ENCODE peak calls at places on chromosomes 11 and 22, in seven cellular contexts. E is stimulated activated CD4-positive, alpha-beta T cell treated with anti-CD3 and anti-CD28 coated beads, Interleukin-1b, Interleukin-23, amount 100 ng/mL, for 1 hour; D is stimulated activated CD8-positive, alpha-beta memory T cell treated with anti-CD3 and anti-CD28 coated beads, Interleukin-15, amount 100 ng/mL, for 1 hour; S is activated CD4-positive, alpha-beta T cell treated with anti-CD3 and anti-CD28 coated beads for 24 hours; L is HEK293T; A is activated T-cell treated with anti-CD3 and anti-CD28 coated beads, Interleukin-2, amount 50 U/mL, for 72 hours; W is activated naive CD8-positive, alpha-beta T cell treated with anti-CD3 and anti-CD28 coated beads, Interleukin-2, amount 10 ng/mL, durations not matched to agents 7 days and 5 days. Y is an unnamed sample.

GRCh38 chr11:81237139-81237538 is 1496.5 kb downstream of the FAM181B start:
- DNase-seq in E (no peak), D (no peak), S (no peak), L (peak), A (no peak), W (no peak), Y (peak)

GRCh38 chr11:114179234-114179941 is 116.8 kb upstream of the NNMT start:
- DNase-seq in E (no peak), D (no peak), S (no peak), L (no peak), A (no peak), W (no peak), Y (no peak)

GRCh38 chr11:32555885-32556284 is 27.7 kb upstream of the EIF3M start:
- DNase-seq in E (no peak), D (no peak), S (no peak), L (no peak), A (no peak), W (no peak), Y (no peak)

GRCh38 chr11:67576742-67577475 is 6.7 kb upstream of the GSTP1 start:
- DNase-seq in E (no peak), D (no peak), S (no peak), L (no peak), A (no peak), W (no peak), Y (no peak)

GRCh38 chr11:121464352-121464946 is 11.7 kb upstream of the SORL1-AS1 start:
- DNase-seq in E (no peak), D (peak), S (peak), L (no peak), A (peak), W (peak), Y (no peak)

GRCh38 chr11:1746516-1746931 is 3.9 kb downstream of the IFITM10 start:
- DNase-seq in E (no peak), D (no peak), S (no peak), L (no peak), A (no peak), W (peak), Y (no peak)

GRCh38 chr11:60978546-60979380 is 7.3 kb downstream of the CD6 start:
- DNase-seq in E (no peak), D (no peak), S (peak), L (no peak), A (peak), W (peak), Y (no peak)

GRCh38 chr11:113876074-113876797 is 864 bp upstream of the USP28 start:
- DNase-seq in E (no peak), D (no peak), S (no peak), L (no peak), A (no peak), W (no peak), Y (no peak)

GRCh38 chr11:113464416-113464815 is 10.8 kb downstream of the DRD2 start:
- DNase-seq in E (no peak), D (no peak), S (no peak), L (no peak), A (no peak), W (no peak), Y (no peak)

GRCh38 chr11:130001491-130002351 is 914 bp downstream of the PRDM10 start:
- DNase-seq in E (peak), D (no peak), S (peak), L (peak), A (no peak), W (no peak), Y (no peak)

GRCh38 chr22:48605856-48606255 is 1221.8 kb downstream of the BRD1 start:
- DNase-seq in E (no peak), D (no peak), S (no peak), L (no peak), A (no peak), W (no peak), Y (no peak)

GRCh38 chr11:66290332-66290629 is 1.3 kb upstream of the YIF1A start:
- DNase-seq in E (no peak), D (no peak), S (no peak), L (no peak), A (no peak), W (no peak), Y (no peak)

GRCh38 chr22:29146101-29146560 is 59.6 kb upstream of the EMID1 start:
- DNase-seq in E (no peak), D (no peak), S (no peak), L (no peak), A (no peak), W (peak), Y (no peak)

GRCh38 chr11:13776134-13776815 is 107.8 kb downstream of the FAR1 start:
- DNase-seq in E (no peak), D (peak), S (no peak), L (no peak), A (peak), W (peak), Y (no peak)

GRCh38 chr11:62652156-62653006 is 721 bp downstream of the INTS5 start:
- DNase-seq in E (no peak), D (no peak), S (no peak), L (no peak), A (no peak), W (no peak), Y (no peak)

GRCh38 chr11:66203847-66204246 is 64.6 kb upstream of the RAB1B start:
- DNase-seq in E (no peak), D (no peak), S (no peak), L (no peak), A (no peak), W (no peak), Y (no peak)

GRCh38 chr11:10268746-10269487 is 25.1 kb downstream of the SBF2 start:
- DNase-seq in E (no peak), D (no peak), S (no peak), L (no peak), A (no peak), W (no peak), Y (no peak)

GRCh38 chr11:124896071-124896750 is 1.5 kb downstream of the ROBO4 start:
- DNase-seq in E (no peak), D (no peak), S (no peak), L (no peak), A (no peak), W (no peak), Y (no peak)

GRCh38 chr11:84890706-84891105 is 736.4 kb downstream of the DLG2 start:
- DNase-seq in E (no peak), D (no peak), S (no peak), L (no peak), A (no peak), W (no peak), Y (no peak)

GRCh38 chr11:75163917-75164316 is 13.0 kb downstream of the SLCO2B1 start:
- DNase-seq in E (no peak), D (no peak), S (no peak), L (no peak), A (no peak), W (no peak), Y (no peak)

GRCh38 chr11:18890615-18891014 is 48.6 kb downstream of the MRGPRX1 start:
- DNase-seq in E (no peak), D (no peak), S (no peak), L (no peak), A (no peak), W (no peak), Y (no peak)

GRCh38 chr11:27373392-27373791 is 10.4 kb upstream of the CCDC34 start:
- DNase-seq in E (no peak), D (no peak), S (no peak), L (no peak), A (no peak), W (no peak), Y (no peak)

GRCh38 chr22:20786536-20786979 is 12.6 kb downstream of the SERPIND1 start:
- DNase-seq in E (no peak), D (no peak), S (no peak), L (no peak), A (no peak), W (no peak), Y (no peak)

GRCh38 chr11:11347583-11347982 is 5.5 kb downstream of the CSNK2A3 start:
- DNase-seq in E (no peak), D (no peak), S (no peak), L (no peak), A (no peak), W (no peak), Y (no peak)